ENCODE peak calls at places on chromosome 2, in seven cellular contexts. S, E, Z, C, R, Q and K are unnamed samples.

GRCh38 chr2:237156131-237156856 is 70.6 kb downstream of the COPS8 start:
- DNase-seq in Q (peak; percentile 75), C (peak; percentile 70), Z (peak; percentile 91), R (peak; percentile 92), S (peak; percentile 43), E (no peak), K (no peak)

GRCh38 chr2:76998713-76999112 is 523.5 kb downstream of the LRRTM4 start:
- DNase-seq in E (peak; percentile 44), Z (no peak), Q (no peak), C (peak; percentile 22), R (no peak), S (no peak), K (no peak)

GRCh38 chr2:225602205-225602604 is 202.7 kb downstream of the NYAP2 start:
- DNase-seq in C (no peak), Z (no peak), S (no peak), Q (no peak), R (no peak), E (no peak), K (no peak)

GRCh38 chr2:84492571-84492970 is 23.7 kb upstream of the DNAH6 start:
- DNase-seq in S (no peak), Q (no peak), R (no peak), E (no peak), C (no peak), Z (peak; percentile 40), K (no peak)

GRCh38 chr2:162254472-162254871 is 11.2 kb upstream of the FAP start:
- DNase-seq in R (no peak), S (no peak), E (no peak), Z (no peak), C (no peak), Q (no peak), K (no peak)

GRCh38 chr2:149826471-149827125 is 239.0 kb upstream of the MMADHC start:
- DNase-seq in S (peak; percentile 23), R (no peak), E (peak; percentile 2), Z (no peak), C (no peak), Q (no peak), K (no peak)

GRCh38 chr2:187689372-187689771 is 135.1 kb upstream of the TFPI start:
- DNase-seq in E (peak; percentile 33), Z (no peak), S (peak; percentile 17), R (no peak), C (no peak), Q (no peak), K (no peak)

GRCh38 chr2:54240515-54241219 is 15.4 kb downstream of the TSPYL6 start:
- DNase-seq in Q (no peak), R (peak; percentile 74), S (peak; percentile 9), E (no peak), Z (peak; percentile 59), C (no peak), K (no peak)

GRCh38 chr2:140344842-140345241 is 1564.7 kb upstream of the NXPH2 start:
- DNase-seq in R (no peak), E (peak; percentile 7), S (peak; percentile 39), C (no peak), Q (no peak), Z (peak; percentile 13), K (no peak)

GRCh38 chr2:151918308-151918707 is 90.1 kb upstream of the ARL5A start:
- DNase-seq in Q (no peak), C (no peak), S (no peak), E (no peak), R (no peak), Z (no peak), K (no peak)

GRCh38 chr2:219551863-219552381 is 8.1 kb downstream of the TMEM198 start:
- DNase-seq in C (no peak), Q (no peak), Z (no peak), E (no peak), R (no peak), S (no peak), K (no peak)

GRCh38 chr2:109386004-109386695 is 227.6 kb downstream of the SEPTIN10 start:
- DNase-seq in Z (no peak), C (no peak), S (no peak), E (no peak), Q (no peak), R (peak; percentile 45), K (no peak)

GRCh38 chr2:201220102-201220570 is 37.2 kb downstream of the CASP10 start:
- DNase-seq in Z (no peak), E (peak; percentile 38), S (no peak), Q (no peak), C (no peak), R (no peak), K (no peak)

GRCh38 chr2:240275386-240275785 is 134.9 kb upstream of the OTOS start:
- DNase-seq in C (no peak), Z (no peak), E (no peak), S (peak; percentile 54), R (no peak), Q (no peak), K (no peak)

GRCh38 chr2:126858436-126858835 is 40.3 kb upstream of the TEX51 start:
- DNase-seq in C (no peak), S (no peak), R (no peak), Q (no peak), Z (no peak), E (no peak), K (no peak)

GRCh38 chr2:162704496-162704895 is 134.1 kb downstream of the KCNH7 start:
- DNase-seq in E (no peak), Z (no peak), C (no peak), Q (no peak), S (no peak), R (no peak), K (no peak)

GRCh38 chr2:48219555-48220436 is 310.2 kb upstream of the STON1 start:
- DNase-seq in S (no peak), C (no peak), R (no peak), E (no peak), Q (no peak), Z (no peak), K (no peak)

GRCh38 chr2:134244091-134244490 is 9.8 kb upstream of the MGAT5 start:
- DNase-seq in C (no peak), S (peak; percentile 26), E (no peak), Z (peak; percentile 59), Q (no peak), R (no peak), K (no peak)

GRCh38 chr2:134245340-134245984 is 8.4 kb upstream of the MGAT5 start:
- DNase-seq in E (peak; percentile 36), C (peak; percentile 52), Q (peak; percentile 62), R (peak; percentile 85), Z (peak; percentile 76), S (peak; percentile 57), K (no peak)

GRCh38 chr2:134246154-134246874 is 7.6 kb upstream of the MGAT5 start:
- DNase-seq in R (no peak), C (no peak), S (no peak), E (no peak), Q (no peak), Z (no peak), K (no peak)

GRCh38 chr2:134243244-134243643 is 10.6 kb upstream of the MGAT5 start:
- DNase-seq in S (no peak), Z (no peak), E (no peak), R (no peak), Q (no peak), C (no peak), K (no peak)

DNA sequence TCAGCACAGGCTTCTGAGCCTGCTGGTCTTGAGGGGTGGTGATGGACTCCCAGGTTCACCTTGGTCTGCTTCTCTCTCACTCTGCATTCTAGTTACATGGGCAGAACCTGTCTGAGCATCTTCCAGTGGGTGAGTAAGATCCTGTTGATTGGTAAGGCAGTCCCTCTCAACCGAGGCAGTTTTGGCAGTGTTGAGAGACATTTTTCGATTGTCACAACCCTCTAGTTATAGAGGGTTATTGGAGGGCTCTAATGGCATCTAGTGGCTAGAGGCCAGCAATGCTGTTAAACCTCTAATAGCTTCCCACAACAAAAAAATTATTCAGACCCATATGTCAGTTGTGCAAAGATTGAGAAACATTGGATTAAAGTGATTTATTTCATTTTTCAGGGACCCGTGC is 9.3 kb upstream of the MGAT5 start:
- DNase-seq in S (peak; percentile 29), E (no peak), Z (peak; percentile 18), C (no peak), Q (no peak), R (no peak), K (no peak)
- TF ChIP-seq CTCF in S (no peak), E (no peak), Z (no peak), C (no peak), Q (no peak), R (no peak), K (no peak)

GRCh38 chr2:208025037-208025813 is at the start of gene PLEKHM3:
- DNase-seq in Q (peak; percentile 90), Z (peak; percentile 88), C (peak; percentile 61), S (peak; percentile 81), R (peak; percentile 88), E (peak; percentile 73), K (no peak)
- TF ChIP-seq CTCF in Q (no peak), Z (no peak), C (no peak), S (no peak), R (no peak), E (no peak), K (no peak)

GRCh38 chr2:208150094-208150493 is 4.1 kb upstream of the CRYGB start:
- DNase-seq in C (no peak), E (no peak), S (no peak), Q (no peak), R (no peak), Z (no peak), K (no peak)

GRCh38 chr2:208147008-208147407 is 1.1 kb upstream of the CRYGB start:
- DNase-seq in S (no peak), E (no peak), Z (no peak), C (no peak), Q (no peak), R (no peak), K (no peak)

GRCh38 chr2:208147759-208148158 is 1.8 kb upstream of the CRYGB start:
- DNase-seq in C (no peak), Q (no peak), E (no peak), R (no peak), S (no peak), Z (no peak), K (no peak)

GRCh38 chr2:208150956-208151355 is 5.0 kb upstream of the CRYGB start:
- DNase-seq in C (no peak), Z (no peak), E (no peak), R (no peak), Q (no peak), S (no peak), K (no peak)

GRCh38 chr2:208148803-208149202 is 2.8 kb upstream of the CRYGB start:
- DNase-seq in C (no peak), E (no peak), Q (no peak), Z (no peak), S (no peak), R (no peak), K (no peak)
- TF ChIP-seq CTCF in C (no peak), E (no peak), Q (no peak), Z (peak; percentile 10), S (peak; percentile 39), R (no peak), K (peak; percentile 46)

DNA sequence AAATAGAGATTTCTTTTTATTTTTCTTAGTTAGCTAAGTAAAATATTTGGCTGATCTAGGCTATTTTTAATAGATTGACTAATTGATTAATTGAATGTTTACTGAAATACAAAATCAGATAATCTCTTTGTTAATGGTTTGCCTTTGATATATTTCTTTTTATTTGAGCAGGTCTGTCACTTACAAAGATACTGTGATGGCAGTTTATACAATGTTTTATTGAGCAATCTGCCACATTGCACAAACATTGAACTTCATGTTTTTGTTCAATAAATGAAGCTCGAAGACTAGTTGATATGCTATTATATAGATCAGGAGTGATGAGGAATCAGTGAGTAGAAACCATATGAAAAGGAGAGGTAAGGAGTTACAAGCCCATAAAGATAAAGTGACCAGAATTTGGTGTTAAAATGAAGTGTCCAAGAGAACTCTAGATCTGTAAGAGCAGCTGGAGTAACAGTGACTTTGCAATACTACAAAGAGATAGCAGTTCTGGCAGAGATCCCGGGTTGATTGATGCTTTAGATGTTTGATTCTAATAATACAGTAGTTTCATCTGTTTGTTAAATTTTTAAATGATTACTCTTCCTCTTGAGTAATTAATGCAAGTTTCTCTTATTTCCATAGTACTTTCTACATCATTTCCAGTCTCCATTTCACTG is 574.2 kb downstream of the CCDC85A start:
- DNase-seq in Q (no peak), C (no peak), Z (peak; percentile 5), E (no peak), R (no peak), S (no peak), K (no peak)
- TF ChIP-seq CTCF in Q (no peak), C (no peak), Z (no peak), E (no peak), R (no peak), S (no peak), K (no peak)